ENCODE peak calls at places on chromosomes 1 and 21, in five cellular contexts. E is non-pigmented ciliary epithelial cell; O is activated T-cell treated with anti-CD3 and anti-CD28 coated beads, Interleukin-2, amount 50 U/mL, for 1 hour; B is CD8-positive, alpha-beta T cell; G is HS-5. J is an unnamed sample.

GRCh38 chr1:76083189-76083588 is 8.6 kb downstream of the ST6GALNAC3 start:
- DNase-seq in E (no peak), O (no peak), B (no peak), G (no peak), J (no peak)

GRCh38 chr1:27098447-27099153 is 56.3 kb downstream of the SLC9A1 start:
- DNase-seq in E (no peak), O (no peak), B (no peak), G (no peak), J (no peak)

GRCh38 chr21:31538821-31539220 is 120.7 kb upstream of the SOD1 start:
- DNase-seq in E (no peak), O (no peak), B (no peak), G (no peak), J (no peak)

GRCh38 chr1:147142886-147143285 is 29.4 kb downstream of the PRKAB2 start:
- DNase-seq in E (no peak), O (no peak), B (no peak), G (no peak), J (no peak)

GRCh38 chr1:121483961-121484424 is 299.2 kb downstream of the SRGAP2C start:
- DNase-seq in E (peak), O (no peak), B (no peak), G (peak), J (no peak)

GRCh38 chr1:18360251-18360650 is 120.5 kb upstream of the KLHDC7A start:
- DNase-seq in E (no peak), O (no peak), B (no peak), G (no peak), J (no peak)

GRCh38 chr1:79825551-79825950 is 819.0 kb upstream of the ADGRL4 start:
- DNase-seq in E (no peak), O (no peak), B (no peak), G (no peak), J (no peak)

GRCh38 chr1:153697191-153697872 is 18.8 kb downstream of the NPR1 start:
- DNase-seq in E (no peak), O (no peak), B (no peak), G (peak), J (no peak)

GRCh38 chr1:91706140-91706957 is 179.6 kb downstream of the TGFBR3 start:
- DNase-seq in E (no peak), O (no peak), B (no peak), G (no peak), J (no peak)

GRCh38 chr1:236605030-236605806 is 902 bp upstream of the HEATR1 start:
- DNase-seq in E (no peak), O (no peak), B (no peak), G (no peak), J (no peak)